ENCODE peak calls at places on chromosomes 5 and 9, in six cellular contexts. E is H1, D is IMR-90, Z is neuronal stem cell, M is mesenchymal stem cell, O is trophoblast cell. B is an unnamed sample.

GRCh38 chr5:16776611-16777251 is 159.4 kb downstream of the MYO10 start:
- DNase-seq in D (no peak), E (no peak), M (no peak), O (no peak), Z (no peak), B (peak)

GRCh38 chr9:91420471-91421021 is 3.1 kb downstream of the NFIL3 start:
- DNase-seq in O (no peak), M (peak), D (peak), Z (no peak), E (no peak), B (no peak)

GRCh38 chr9:97570899-97571298 is 62.3 kb downstream of the TSTD2 start:
- DNase-seq in O (no peak), M (no peak), E (no peak), D (no peak), Z (no peak), B (no peak)

GRCh38 chr5:91383027-91383955 is at the start of gene ARRDC3:
- DNase-seq in M (peak), D (peak), O (peak), E (peak), Z (peak), B (peak)

GRCh38 chr9:35114921-35115341 is 731 bp downstream of the ATOSB start:
- DNase-seq in D (no peak), O (peak), M (peak), E (no peak), Z (peak), B (peak)

GRCh38 chr5:113031132-113031531 is 54.5 kb downstream of the DCP2 start:
- DNase-seq in E (no peak), M (no peak), O (no peak), Z (no peak), D (no peak), B (no peak)

GRCh38 chr5:107553063-107553676 is 117.6 kb downstream of the EFNA5 start:
- DNase-seq in M (peak), Z (no peak), D (peak), E (no peak), O (peak), B (no peak)

GRCh38 chr9:124440786-124441185 is 9.5 kb upstream of the ADGRD2 start:
- DNase-seq in Z (no peak), M (no peak), O (no peak), D (no peak), E (no peak), B (no peak)

GRCh38 chr5:122332589-122333555 is 20.8 kb downstream of the SNCAIP start:
- DNase-seq in E (no peak), Z (no peak), D (no peak), O (no peak), M (peak), B (no peak)

GRCh38 chr9:132794730-132795380 is 83.2 kb downstream of the AK8 start:
- DNase-seq in O (no peak), E (no peak), M (no peak), D (no peak), Z (no peak), B (no peak)

GRCh38 chr9:111013707-111014106 is 24.6 kb downstream of the LPAR1 start:
- DNase-seq in M (no peak), O (no peak), Z (no peak), D (no peak), E (no peak), B (no peak)

GRCh38 chr5:42951169-42951846 is 88.8 kb downstream of the ANXA2R start:
- DNase-seq in O (no peak), E (no peak), D (peak), M (no peak), Z (no peak), B (no peak)

GRCh38 chr9:16150501-16150900 is 597.7 kb downstream of the CCDC171 start:
- DNase-seq in E (no peak), Z (no peak), O (peak), M (peak), D (no peak), B (no peak)

GRCh38 chr5:143065185-143065584 is 295.0 kb downstream of the ARHGAP26 start:
- DNase-seq in D (peak), O (no peak), Z (no peak), E (no peak), M (peak), B (no peak)

GRCh38 chr9:38358390-38359296 is 33.9 kb upstream of the ALDH1B1 start:
- DNase-seq in M (no peak), D (no peak), Z (no peak), E (no peak), O (no peak), B (no peak)

GRCh38 chr9:98808411-98808815 is 943 bp downstream of the GALNT12 start:
- DNase-seq in E (no peak), D (no peak), Z (no peak), O (no peak), M (no peak), B (no peak)

GRCh38 chr9:98808879-98809278 is 1.4 kb downstream of the GALNT12 start:
- DNase-seq in D (no peak), Z (no peak), O (no peak), M (no peak), E (no peak), B (no peak)

GRCh38 chr9:98806394-98807069 is 938 bp upstream of the GALNT12 start:
- DNase-seq in Z (no peak), E (no peak), D (peak), O (no peak), M (no peak), B (no peak)

GRCh38 chr9:98807070-98807810 is at the start of gene GALNT12:
- DNase-seq in M (no peak), O (no peak), E (no peak), D (no peak), Z (no peak), B (peak)

DNA sequence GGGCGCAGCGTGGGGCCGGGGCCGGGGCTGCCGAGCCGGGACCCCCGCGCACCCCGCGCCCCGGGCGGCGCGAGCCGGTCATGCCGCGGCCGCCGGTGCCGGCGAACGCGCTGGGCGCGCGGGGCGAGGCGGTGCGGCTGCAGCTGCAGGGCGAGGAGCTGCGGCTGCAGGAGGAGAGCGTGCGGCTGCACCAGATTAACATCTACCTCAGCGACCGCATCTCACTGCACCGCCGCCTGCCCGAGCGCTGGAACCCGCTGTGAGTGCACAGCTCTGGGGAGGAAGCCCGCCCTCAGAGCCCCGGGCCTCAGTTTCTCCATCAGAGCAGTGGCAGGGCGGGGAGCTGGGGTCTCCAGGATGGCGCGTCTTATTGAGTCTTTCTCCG is 333 bp downstream of the GALNT12 start:
- DNase-seq in M (peak), Z (no peak), O (no peak), D (no peak), E (no peak), B (no peak)
- H4K91ac ChIP-seq in M (no peak), Z (no peak), O (no peak), D (no peak), E (no peak), B (no peak)

GRCh38 chr9:127588740-127589506 is 23.2 kb upstream of the STXBP1 start:
- DNase-seq in M (no peak), Z (no peak), O (no peak), D (no peak), E (no peak), B (peak)
- H4K91ac ChIP-seq in M (no peak), Z (no peak), O (no peak), D (no peak), E (no peak), B (no peak)

GRCh38 chr5:36683821-36684434 is 77.5 kb downstream of the SLC1A3 start:
- DNase-seq in E (no peak), O (peak), D (peak), M (peak), Z (no peak), B (no peak)
- H4K91ac ChIP-seq in E (no peak), O (no peak), D (no peak), M (no peak), Z (no peak), B (no peak)

GRCh38 chr5:36666304-36666703 is 59.9 kb downstream of the SLC1A3 start:
- DNase-seq in Z (no peak), D (no peak), E (no peak), M (no peak), O (no peak), B (no peak)
- H4K91ac ChIP-seq in Z (no peak), D (no peak), E (no peak), M (no peak), O (no peak), B (no peak)

DNA sequence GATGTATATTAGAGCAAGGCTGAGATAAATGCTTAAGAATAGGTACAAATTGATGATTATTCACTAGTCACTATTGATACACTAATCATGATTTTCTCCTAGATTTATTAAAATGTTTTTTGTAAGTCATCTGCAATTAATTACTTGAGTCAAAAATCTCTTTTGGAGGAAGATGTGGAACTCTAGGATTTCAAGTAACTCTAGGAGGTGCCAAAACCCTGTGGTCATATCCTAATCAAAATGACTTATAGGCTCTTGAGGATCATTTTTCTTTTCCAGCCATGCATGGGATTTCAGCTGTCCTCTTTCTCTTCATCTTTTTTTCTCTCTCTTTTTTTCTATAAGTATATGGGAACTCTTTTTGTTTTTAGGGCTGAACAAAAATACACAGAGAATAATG is 141.8 kb upstream of the CD180 start:
- DNase-seq in D (no peak), E (no peak), Z (no peak), O (no peak), M (no peak), B (no peak)
- H4K91ac ChIP-seq in D (no peak), E (no peak), Z (no peak), O (no peak), M (no peak), B (no peak)

GRCh38 chr5:134043793-134044525 is 39.2 kb upstream of the VDAC1 start:
- DNase-seq in O (no peak), Z (no peak), M (no peak), D (no peak), E (no peak), B (no peak)

GRCh38 chr5:134046330-134046729 is 41.6 kb upstream of the VDAC1 start:
- DNase-seq in M (no peak), D (no peak), E (no peak), Z (no peak), O (no peak), B (no peak)

GRCh38 chr5:134048864-134049263 is 44.1 kb upstream of the VDAC1 start:
- DNase-seq in Z (no peak), M (no peak), O (no peak), D (no peak), E (no peak), B (no peak)

GRCh38 chr5:134051305-134051704 is 46.5 kb upstream of the VDAC1 start:
- DNase-seq in O (peak), M (no peak), D (no peak), Z (no peak), E (no peak), B (no peak)

DNA sequence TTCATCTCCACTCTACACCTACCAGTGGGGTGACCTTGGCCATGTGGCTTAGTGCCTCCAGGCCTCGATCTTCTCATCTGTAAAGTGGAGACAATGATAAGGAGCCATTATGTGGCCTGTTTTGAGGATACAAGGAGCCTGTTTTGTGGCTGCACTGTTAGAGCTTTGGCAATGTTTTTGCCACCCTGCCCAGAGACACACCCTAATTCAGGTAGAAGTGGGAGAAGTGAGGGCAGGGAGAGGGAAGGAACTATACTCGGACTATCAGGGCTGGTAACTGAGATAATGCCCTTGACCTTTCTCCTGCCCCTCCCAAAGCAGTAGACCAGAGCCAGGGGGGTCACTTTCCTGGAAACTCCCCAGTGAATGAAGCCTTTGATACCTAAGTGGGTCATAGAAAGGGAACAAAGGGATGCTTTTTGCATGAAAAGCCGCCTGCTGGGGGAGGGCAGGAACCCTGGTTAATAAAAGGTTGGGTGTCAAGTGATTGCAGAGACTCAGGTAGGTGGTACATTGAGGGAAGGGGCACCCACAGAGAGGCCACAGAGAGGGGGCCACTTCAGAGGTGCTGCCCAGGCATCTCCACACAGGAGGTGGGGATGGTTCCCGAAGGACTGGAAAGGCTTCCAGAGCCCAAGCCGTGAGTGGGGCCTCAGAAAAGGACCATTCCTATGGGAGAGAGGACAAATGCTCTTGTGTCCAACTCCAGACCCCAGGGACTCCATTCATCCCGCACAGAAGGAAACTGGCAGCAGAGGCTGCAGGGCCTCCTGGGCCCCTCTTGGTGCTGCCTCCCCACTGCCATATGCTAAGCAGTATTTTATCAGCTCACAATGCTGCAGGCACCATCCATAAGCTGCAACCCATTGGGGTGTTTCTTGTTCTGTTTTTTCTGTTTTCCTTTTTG is 42.3 kb upstream of the VDAC1 start:
- DNase-seq in O (no peak), E (no peak), D (no peak), M (no peak), Z (no peak), B (peak)
- H4K91ac ChIP-seq in O (no peak), E (peak), D (no peak), M (no peak), Z (no peak), B (no peak)

GRCh38 chr5:55551298-55551846 is 16.6 kb upstream of the PLPP1 start:
- DNase-seq in M (no peak), D (no peak), Z (no peak), O (no peak), E (no peak), B (no peak)

GRCh38 chr5:55547792-55548191 is 13.0 kb upstream of the PLPP1 start:
- DNase-seq in D (no peak), E (no peak), M (no peak), Z (no peak), O (no peak), B (no peak)

GRCh38 chr5:55544341-55544740 is 9.6 kb upstream of the PLPP1 start:
- DNase-seq in Z (no peak), E (no peak), D (peak), M (no peak), O (no peak), B (no peak)

GRCh38 chr5:55551904-55552303 is 17.1 kb upstream of the PLPP1 start:
- DNase-seq in E (no peak), Z (no peak), M (no peak), O (no peak), D (no peak), B (no peak)

DNA sequence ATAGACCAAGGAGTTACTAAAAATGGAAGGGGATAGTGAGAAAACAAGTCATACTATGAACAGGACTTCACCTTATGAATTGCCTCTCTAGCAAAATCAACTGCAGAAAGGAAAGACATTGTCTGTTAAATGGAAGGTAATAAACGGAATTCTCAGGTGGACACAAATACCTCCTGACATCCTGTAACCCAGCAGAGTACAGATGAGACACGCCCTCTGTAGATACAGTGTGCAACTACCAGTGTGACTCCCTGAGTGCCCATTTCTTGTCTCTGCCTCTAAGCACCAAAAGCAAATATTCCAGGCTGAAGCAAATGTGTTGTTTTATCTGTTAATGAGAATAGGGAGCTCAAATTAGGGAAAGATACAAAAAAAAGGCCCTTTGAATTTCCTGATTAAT is 12.2 kb upstream of the PLPP1 start:
- DNase-seq in E (no peak), M (no peak), Z (no peak), D (no peak), O (no peak), B (no peak)
- H4K91ac ChIP-seq in E (no peak), M (no peak), Z (no peak), D (no peak), O (no peak), B (no peak)

GRCh38 chr9:95942016-95942415 is 66.5 kb downstream of the ERCC6L2 start:
- DNase-seq in O (no peak), Z (no peak), M (no peak), E (no peak), D (no peak), B (no peak)
- H4K91ac ChIP-seq in O (no peak), Z (no peak), M (no peak), E (no peak), D (no peak), B (no peak)

B was measured in H9.